ENCODE peak calls at places on chromosomes 5 and 9, in seven cellular contexts. One of them, this sample, is unnamed.

GRCh38 chr5:143168171-143168681 is 235.3 kb downstream of the NR3C1 start:
- DNase-seq in cardiac muscle cell: no peak
- DNase-seq in heart right ventricle: no peak
- DNase-seq in NB4: no peak
- DNase-seq in AG09309: peak
- DNase-seq in fibroblast of lung: no peak
- DNase-seq in fibroblast of mammary gland: peak
- DNase-seq in this sample: no peak

GRCh38 chr5:104199771-104200170 is 637.2 kb upstream of the NUDT12 start:
- DNase-seq in fibroblast of mammary gland: peak
- DNase-seq in fibroblast of lung: peak
- DNase-seq in NB4: peak
- DNase-seq in cardiac muscle cell: no peak
- DNase-seq in AG09309: no peak
- DNase-seq in heart right ventricle: no peak
- DNase-seq in this sample: no peak

GRCh38 chr5:30765227-30765626 is 428.3 kb upstream of the CDH6 start:
- DNase-seq in heart right ventricle: no peak
- DNase-seq in fibroblast of lung: no peak
- DNase-seq in fibroblast of mammary gland: no peak
- DNase-seq in cardiac muscle cell: no peak
- DNase-seq in AG09309: no peak
- DNase-seq in NB4: no peak
- DNase-seq in this sample: peak

GRCh38 chr9:32430720-32431119 is 46.3 kb downstream of the ACO1 start:
- DNase-seq in fibroblast of mammary gland: peak
- DNase-seq in fibroblast of lung: peak
- DNase-seq in AG09309: no peak
- DNase-seq in cardiac muscle cell: no peak
- DNase-seq in heart right ventricle: no peak
- DNase-seq in NB4: no peak
- DNase-seq in this sample: no peak

GRCh38 chr9:132185164-132186009 is 23.5 kb downstream of the NTNG2 start:
- DNase-seq in cardiac muscle cell: no peak
- DNase-seq in fibroblast of mammary gland: no peak
- DNase-seq in heart right ventricle: no peak
- DNase-seq in fibroblast of lung: no peak
- DNase-seq in AG09309: no peak
- DNase-seq in NB4: peak
- DNase-seq in this sample: no peak

GRCh38 chr9:127519301-127520166 is 68.2 kb downstream of the LRSAM1 start:
- DNase-seq in NB4: peak
- DNase-seq in fibroblast of mammary gland: peak
- DNase-seq in cardiac muscle cell: no peak
- DNase-seq in fibroblast of lung: peak
- DNase-seq in heart right ventricle: peak
- DNase-seq in AG09309: peak
- DNase-seq in this sample: peak

GRCh38 chr5:65032250-65032649 is 263.5 kb downstream of the CWC27 start:
- DNase-seq in AG09309: peak
- DNase-seq in heart right ventricle: no peak
- DNase-seq in fibroblast of mammary gland: peak
- DNase-seq in fibroblast of lung: peak
- DNase-seq in cardiac muscle cell: no peak
- DNase-seq in NB4: peak
- DNase-seq in this sample: peak

GRCh38 chr5:17190242-17190778 is 27.1 kb upstream of the BASP1 start:
- DNase-seq in fibroblast of lung: peak
- DNase-seq in fibroblast of mammary gland: peak
- DNase-seq in heart right ventricle: peak
- DNase-seq in cardiac muscle cell: peak
- DNase-seq in NB4: peak
- DNase-seq in AG09309: peak
- DNase-seq in this sample: peak

GRCh38 chr5:32170303-32171170 is 3.6 kb downstream of the GOLPH3 start:
- DNase-seq in cardiac muscle cell: no peak
- DNase-seq in fibroblast of lung: peak
- DNase-seq in heart right ventricle: no peak
- DNase-seq in AG09309: peak
- DNase-seq in NB4: no peak
- DNase-seq in fibroblast of mammary gland: peak
- DNase-seq in this sample: peak

GRCh38 chr5:103092676-103093075 is 27.3 kb downstream of the GIN1 start:
- DNase-seq in fibroblast of mammary gland: no peak
- DNase-seq in NB4: no peak
- DNase-seq in heart right ventricle: no peak
- DNase-seq in AG09309: no peak
- DNase-seq in fibroblast of lung: no peak
- DNase-seq in cardiac muscle cell: no peak
- DNase-seq in this sample: no peak

GRCh38 chr5:79547982-79548381 is 34.0 kb upstream of the HOMER1 start:
- DNase-seq in cardiac muscle cell: no peak
- DNase-seq in NB4: no peak
- DNase-seq in AG09309: no peak
- DNase-seq in fibroblast of lung: no peak
- DNase-seq in heart right ventricle: no peak
- DNase-seq in fibroblast of mammary gland: no peak
- DNase-seq in this sample: no peak

GRCh38 chr5:55868846-55869245 is 17.7 kb downstream of the IL31RA start:
- DNase-seq in AG09309: peak
- DNase-seq in fibroblast of lung: peak
- DNase-seq in fibroblast of mammary gland: peak
- DNase-seq in NB4: peak
- DNase-seq in cardiac muscle cell: no peak
- DNase-seq in heart right ventricle: no peak
- DNase-seq in this sample: peak

GRCh38 chr9:114385412-114386181 is 2.2 kb downstream of the AKNA start:
- DNase-seq in NB4: peak
- DNase-seq in fibroblast of lung: peak
- DNase-seq in AG09309: peak
- DNase-seq in fibroblast of mammary gland: peak
- DNase-seq in cardiac muscle cell: no peak
- DNase-seq in heart right ventricle: peak
- DNase-seq in this sample: peak

GRCh38 chr5:113357696-113358476 is 76.9 kb downstream of the TSSK1B start:
- DNase-seq in fibroblast of lung: no peak
- DNase-seq in NB4: peak
- DNase-seq in AG09309: no peak
- DNase-seq in heart right ventricle: no peak
- DNase-seq in fibroblast of mammary gland: no peak
- DNase-seq in cardiac muscle cell: no peak
- DNase-seq in this sample: no peak

GRCh38 chr9:93910196-93910595 is 45.0 kb downstream of the BARX1 start:
- DNase-seq in cardiac muscle cell: no peak
- DNase-seq in NB4: no peak
- DNase-seq in AG09309: no peak
- DNase-seq in fibroblast of mammary gland: no peak
- DNase-seq in fibroblast of lung: no peak
- DNase-seq in heart right ventricle: no peak
- DNase-seq in this sample: no peak

GRCh38 chr9:93909242-93909616 is 45.9 kb downstream of the BARX1 start:
- DNase-seq in fibroblast of mammary gland: no peak
- DNase-seq in fibroblast of lung: no peak
- DNase-seq in cardiac muscle cell: no peak
- DNase-seq in heart right ventricle: no peak
- DNase-seq in NB4: no peak
- DNase-seq in AG09309: no peak
- DNase-seq in this sample: no peak

GRCh38 chr9:93910598-93910997 is 44.6 kb downstream of the BARX1 start:
- DNase-seq in AG09309: no peak
- DNase-seq in fibroblast of lung: no peak
- DNase-seq in cardiac muscle cell: no peak
- DNase-seq in heart right ventricle: no peak
- DNase-seq in NB4: peak
- DNase-seq in fibroblast of mammary gland: no peak
- DNase-seq in this sample: no peak

GRCh38 chr9:93907551-93908199 is 47.5 kb downstream of the BARX1 start:
- DNase-seq in heart right ventricle: no peak
- DNase-seq in fibroblast of mammary gland: no peak
- DNase-seq in fibroblast of lung: no peak
- DNase-seq in NB4: no peak
- DNase-seq in cardiac muscle cell: no peak
- DNase-seq in AG09309: no peak
- DNase-seq in this sample: no peak

DNA sequence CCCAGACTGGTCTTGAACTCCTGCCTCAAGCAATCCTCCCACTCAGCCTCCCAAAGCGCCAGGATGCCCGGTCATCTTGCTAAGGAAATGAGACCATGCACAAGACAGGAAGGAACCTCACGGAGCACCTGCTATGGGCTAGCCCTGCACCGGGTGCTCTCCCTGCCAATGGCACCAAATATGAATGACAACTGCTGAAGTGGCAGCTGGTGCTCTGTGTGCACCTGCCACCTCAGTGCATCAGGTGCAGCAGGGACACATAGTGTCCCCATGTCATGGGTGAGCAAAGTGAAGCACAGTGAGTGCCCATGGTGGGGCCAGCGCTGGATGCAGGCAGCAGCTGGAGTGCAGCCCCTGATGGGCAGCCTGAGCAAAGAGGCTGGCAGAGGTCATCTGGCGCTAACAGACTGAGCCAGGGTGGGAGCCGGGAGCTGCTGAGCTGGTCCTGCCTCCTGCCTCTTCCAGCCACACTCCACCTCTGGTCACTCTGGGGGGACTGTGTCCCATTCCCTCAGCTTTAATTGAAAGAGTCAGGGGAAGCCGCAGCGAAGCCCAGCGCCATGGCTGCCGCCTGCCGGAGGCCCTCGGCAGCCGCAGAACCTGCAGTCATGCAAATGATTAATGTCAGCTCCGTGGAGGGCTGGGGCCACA is 46.4 kb downstream of the BARX1 start:
- DNase-seq in fibroblast of mammary gland: no peak
- DNase-seq in heart right ventricle: no peak
- DNase-seq in AG09309: no peak
- DNase-seq in NB4: no peak
- DNase-seq in cardiac muscle cell: no peak
- DNase-seq in fibroblast of lung: no peak
- DNase-seq in this sample: no peak
- TF ChIP-seq CTCF in fibroblast of mammary gland: no peak
- TF ChIP-seq CTCF in heart right ventricle: no peak
- TF ChIP-seq CTCF in AG09309: no peak
- TF ChIP-seq CTCF in NB4: no peak
- TF ChIP-seq CTCF in cardiac muscle cell: no peak
- TF ChIP-seq CTCF in fibroblast of lung: no peak
- TF ChIP-seq CTCF in this sample: no peak

GRCh38 chr9:120715331-120715924 is 1.2 kb upstream of the MEGF9 start:
- DNase-seq in AG09309: no peak
- DNase-seq in NB4: no peak
- DNase-seq in cardiac muscle cell: no peak
- DNase-seq in fibroblast of mammary gland: peak
- DNase-seq in fibroblast of lung: peak
- DNase-seq in heart right ventricle: peak
- DNase-seq in this sample: peak

GRCh38 chr9:120717194-120717593 is 2.9 kb upstream of the MEGF9 start:
- DNase-seq in cardiac muscle cell: no peak
- DNase-seq in NB4: no peak
- DNase-seq in heart right ventricle: no peak
- DNase-seq in fibroblast of mammary gland: no peak
- DNase-seq in AG09309: no peak
- DNase-seq in fibroblast of lung: no peak
- DNase-seq in this sample: no peak

GRCh38 chr9:120716483-120716882 is 2.2 kb upstream of the MEGF9 start:
- DNase-seq in fibroblast of mammary gland: no peak
- DNase-seq in heart right ventricle: no peak
- DNase-seq in NB4: no peak
- DNase-seq in AG09309: no peak
- DNase-seq in cardiac muscle cell: no peak
- DNase-seq in fibroblast of lung: no peak
- DNase-seq in this sample: no peak

GRCh38 chr9:120720404-120720803 is 6.1 kb upstream of the MEGF9 start:
- DNase-seq in fibroblast of lung: no peak
- DNase-seq in cardiac muscle cell: no peak
- DNase-seq in heart right ventricle: no peak
- DNase-seq in AG09309: no peak
- DNase-seq in fibroblast of mammary gland: no peak
- DNase-seq in NB4: no peak
- DNase-seq in this sample: no peak

DNA sequence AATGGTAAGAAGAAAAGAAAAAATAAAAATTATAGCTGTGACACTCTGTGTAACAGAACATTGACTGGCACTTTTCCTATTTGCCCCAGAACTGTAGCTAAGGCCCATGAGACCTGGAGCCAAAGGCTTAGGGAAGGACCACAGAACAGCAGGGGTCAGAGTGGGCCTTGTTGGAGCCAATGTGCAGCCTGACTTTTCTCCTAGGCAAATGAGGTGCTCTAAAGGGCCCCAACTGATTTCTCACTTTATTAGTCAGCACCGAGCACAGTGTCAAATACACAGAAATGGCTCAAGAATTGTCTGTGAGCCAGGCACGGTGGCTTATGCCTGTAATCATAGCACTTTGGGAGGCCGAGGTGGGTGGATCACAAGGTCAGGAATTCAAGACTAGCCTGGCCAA is 4.1 kb upstream of the MEGF9 start:
- DNase-seq in NB4: no peak
- DNase-seq in AG09309: no peak
- DNase-seq in fibroblast of lung: no peak
- DNase-seq in cardiac muscle cell: no peak
- DNase-seq in fibroblast of mammary gland: no peak
- DNase-seq in heart right ventricle: no peak
- DNase-seq in this sample: no peak
- TF ChIP-seq CTCF in NB4: no peak
- TF ChIP-seq CTCF in AG09309: no peak
- TF ChIP-seq CTCF in fibroblast of lung: no peak
- TF ChIP-seq CTCF in cardiac muscle cell: no peak
- TF ChIP-seq CTCF in fibroblast of mammary gland: no peak
- TF ChIP-seq CTCF in heart right ventricle: no peak
- TF ChIP-seq CTCF in this sample: no peak

DNA sequence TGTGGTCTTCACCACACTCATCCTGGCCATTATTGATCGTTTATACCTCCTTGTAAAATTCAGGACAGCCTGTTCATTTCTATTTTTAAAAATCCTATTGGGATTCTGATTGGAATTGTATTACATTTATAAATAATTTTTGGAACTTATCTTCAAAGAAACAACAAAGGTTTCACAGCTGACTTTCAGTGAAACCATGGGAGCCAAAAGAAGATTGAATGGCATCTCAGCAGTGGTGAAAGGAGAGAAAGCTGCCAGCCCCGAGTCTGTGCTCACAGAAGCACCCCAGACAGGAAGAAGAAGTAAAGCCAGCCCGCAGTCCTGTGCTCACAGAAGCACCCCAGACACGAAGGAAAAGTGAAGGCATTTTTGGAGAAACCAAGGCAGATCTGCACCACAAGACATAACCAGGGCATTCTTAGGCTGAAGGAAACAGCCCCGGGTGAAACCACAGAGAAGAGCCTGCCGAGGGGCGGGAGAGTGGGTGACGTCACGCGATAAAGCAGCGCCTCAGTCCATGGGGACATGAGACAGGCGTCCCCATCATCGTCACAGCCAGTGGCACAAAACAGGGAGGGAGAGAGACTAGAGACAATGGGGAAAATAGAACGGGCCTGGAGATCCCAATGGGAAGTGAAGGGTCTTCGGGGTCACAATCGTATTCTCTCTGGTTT is 42.5 kb upstream of the SLC9A3 start:
- DNase-seq in fibroblast of lung: no peak
- DNase-seq in NB4: no peak
- DNase-seq in heart right ventricle: no peak
- DNase-seq in cardiac muscle cell: no peak
- DNase-seq in fibroblast of mammary gland: no peak
- DNase-seq in AG09309: no peak
- DNase-seq in this sample: no peak
- TF ChIP-seq CTCF in fibroblast of lung: no peak
- TF ChIP-seq CTCF in NB4: no peak
- TF ChIP-seq CTCF in heart right ventricle: no peak
- TF ChIP-seq CTCF in cardiac muscle cell: no peak
- TF ChIP-seq CTCF in fibroblast of mammary gland: no peak
- TF ChIP-seq CTCF in AG09309: no peak
- TF ChIP-seq CTCF in this sample: no peak

GRCh38 chr5:177507165-177507564 is 2.5 kb downstream of the DOK3 start:
- DNase-seq in cardiac muscle cell: no peak
- DNase-seq in NB4: peak
- DNase-seq in heart right ventricle: no peak
- DNase-seq in fibroblast of lung: no peak
- DNase-seq in AG09309: no peak
- DNase-seq in fibroblast of mammary gland: peak
- DNase-seq in this sample: no peak
- TF ChIP-seq CTCF in cardiac muscle cell: no peak
- TF ChIP-seq CTCF in NB4: peak
- TF ChIP-seq CTCF in heart right ventricle: no peak
- TF ChIP-seq CTCF in fibroblast of lung: peak
- TF ChIP-seq CTCF in AG09309: peak
- TF ChIP-seq CTCF in fibroblast of mammary gland: peak
- TF ChIP-seq CTCF in this sample: peak

This sample was measured in astrocyte of the cerebellum.